ENCODE peak calls at places on chromosomes 1 and 21, in seven cellular contexts. One of them, this sample, is unnamed.

GRCh38 chr1:54795841-54796468 is 5.2 kb downstream of the TTC22 start:
- DNase-seq in transverse colon: peak; percentile 90
- DNase-seq in CD8-positive, alpha-beta memory T cell: no peak
- DNase-seq in Peyer's patch: peak; percentile 74
- DNase-seq in IMR-90: no peak
- DNase-seq in endodermal cell: no peak
- DNase-seq in stomach: peak; percentile 83
- DNase-seq in this sample: no peak

GRCh38 chr1:22738522-22738921 is 27.9 kb downstream of the EPHB2 start:
- DNase-seq in endodermal cell: no peak
- DNase-seq in transverse colon: no peak
- DNase-seq in IMR-90: peak; percentile 39
- DNase-seq in CD8-positive, alpha-beta memory T cell: no peak
- DNase-seq in Peyer's patch: no peak
- DNase-seq in stomach: no peak
- DNase-seq in this sample: no peak

GRCh38 chr1:33158366-33158765 is 23.5 kb downstream of the TRIM62 start:
- DNase-seq in Peyer's patch: no peak
- DNase-seq in IMR-90: no peak
- DNase-seq in endodermal cell: no peak
- DNase-seq in transverse colon: no peak
- DNase-seq in stomach: no peak
- DNase-seq in CD8-positive, alpha-beta memory T cell: no peak
- DNase-seq in this sample: no peak

GRCh38 chr21:8988696-8989095 is 1532.7 kb upstream of the TPTE start:
- DNase-seq in Peyer's patch: no peak
- DNase-seq in stomach: no peak
- DNase-seq in endodermal cell: no peak
- DNase-seq in IMR-90: no peak
- DNase-seq in CD8-positive, alpha-beta memory T cell: no peak
- DNase-seq in transverse colon: no peak
- DNase-seq in this sample: no peak

GRCh38 chr21:34801519-34802132 is 132.8 kb downstream of the CLIC6 start:
- DNase-seq in stomach: no peak
- DNase-seq in CD8-positive, alpha-beta memory T cell: no peak
- DNase-seq in endodermal cell: peak; percentile 79
- DNase-seq in Peyer's patch: no peak
- DNase-seq in transverse colon: no peak
- DNase-seq in IMR-90: no peak
- DNase-seq in this sample: no peak

GRCh38 chr1:186442651-186443114 is 18.2 kb downstream of the PDC start:
- DNase-seq in CD8-positive, alpha-beta memory T cell: no peak
- DNase-seq in stomach: no peak
- DNase-seq in Peyer's patch: no peak
- DNase-seq in endodermal cell: no peak
- DNase-seq in IMR-90: peak; percentile 18
- DNase-seq in transverse colon: no peak
- DNase-seq in this sample: no peak

GRCh38 chr1:10428956-10429355 is 1.3 kb upstream of the CENPS start:
- DNase-seq in CD8-positive, alpha-beta memory T cell: no peak
- DNase-seq in IMR-90: no peak
- DNase-seq in Peyer's patch: no peak
- DNase-seq in endodermal cell: no peak
- DNase-seq in transverse colon: no peak
- DNase-seq in stomach: no peak
- DNase-seq in this sample: no peak

GRCh38 chr1:11316701-11317100 is 43.7 kb downstream of the UBIAD1 start:
- DNase-seq in stomach: no peak
- DNase-seq in Peyer's patch: no peak
- DNase-seq in transverse colon: no peak
- DNase-seq in endodermal cell: no peak
- DNase-seq in IMR-90: no peak
- DNase-seq in CD8-positive, alpha-beta memory T cell: no peak
- DNase-seq in this sample: no peak

GRCh38 chr1:45876000-45876399 is 72.6 kb downstream of the MAST2 start:
- DNase-seq in transverse colon: no peak
- DNase-seq in Peyer's patch: no peak
- DNase-seq in endodermal cell: no peak
- DNase-seq in IMR-90: no peak
- DNase-seq in stomach: no peak
- DNase-seq in CD8-positive, alpha-beta memory T cell: no peak
- DNase-seq in this sample: no peak

GRCh38 chr1:202586018-202586821 is 124.0 kb downstream of the SYT2 start:
- DNase-seq in endodermal cell: no peak
- DNase-seq in Peyer's patch: peak; percentile 64
- DNase-seq in CD8-positive, alpha-beta memory T cell: no peak
- DNase-seq in stomach: peak; percentile 44
- DNase-seq in IMR-90: peak; percentile 38
- DNase-seq in transverse colon: peak; percentile 25
- DNase-seq in this sample: no peak

GRCh38 chr1:216420263-216420662 is 3.0 kb downstream of the USH2A start:
- DNase-seq in IMR-90: no peak
- DNase-seq in endodermal cell: no peak
- DNase-seq in Peyer's patch: no peak
- DNase-seq in stomach: no peak
- DNase-seq in CD8-positive, alpha-beta memory T cell: no peak
- DNase-seq in transverse colon: no peak
- DNase-seq in this sample: no peak

GRCh38 chr1:197526736-197527371 is 248.4 kb downstream of the DENND1B start:
- DNase-seq in CD8-positive, alpha-beta memory T cell: no peak
- DNase-seq in Peyer's patch: no peak
- DNase-seq in stomach: no peak
- DNase-seq in transverse colon: no peak
- DNase-seq in endodermal cell: no peak
- DNase-seq in IMR-90: peak; percentile 44
- DNase-seq in this sample: no peak

GRCh38 chr21:30349572-30349971 is 1.2 kb upstream of the KRTAP23-1 start:
- DNase-seq in IMR-90: no peak
- DNase-seq in endodermal cell: no peak
- DNase-seq in Peyer's patch: no peak
- DNase-seq in transverse colon: no peak
- DNase-seq in CD8-positive, alpha-beta memory T cell: no peak
- DNase-seq in stomach: no peak
- DNase-seq in this sample: no peak

GRCh38 chr1:205792946-205793673 is 17.8 kb upstream of the RAB29 start:
- DNase-seq in transverse colon: no peak
- DNase-seq in endodermal cell: no peak
- DNase-seq in CD8-positive, alpha-beta memory T cell: no peak
- DNase-seq in stomach: no peak
- DNase-seq in Peyer's patch: no peak
- DNase-seq in IMR-90: no peak
- DNase-seq in this sample: no peak

GRCh38 chr1:29805896-29806160 is 569.5 kb downstream of the PTPRU start:
- DNase-seq in endodermal cell: no peak
- DNase-seq in Peyer's patch: no peak
- DNase-seq in CD8-positive, alpha-beta memory T cell: no peak
- DNase-seq in transverse colon: no peak
- DNase-seq in IMR-90: no peak
- DNase-seq in stomach: peak; percentile 3
- DNase-seq in this sample: no peak

GRCh38 chr1:31700468-31701136 is 3.2 kb downstream of the COL16A1 start:
- DNase-seq in transverse colon: no peak
- DNase-seq in Peyer's patch: no peak
- DNase-seq in endodermal cell: no peak
- DNase-seq in CD8-positive, alpha-beta memory T cell: no peak
- DNase-seq in stomach: no peak
- DNase-seq in IMR-90: no peak
- DNase-seq in this sample: no peak
- H3K4me1 ChIP-seq in transverse colon: peaks cover 30% of the 10 kb centered on the region
- H3K4me1 ChIP-seq in Peyer's patch: no peaks in the 10 kb centered on the region
- H3K4me1 ChIP-seq in endodermal cell: peaks cover 11% of the 10 kb centered on the region
- H3K4me1 ChIP-seq in CD8-positive, alpha-beta memory T cell: peaks cover 40% of the 10 kb centered on the region
- H3K4me1 ChIP-seq in stomach: peaks cover 74% of the 10 kb centered on the region
- H3K4me1 ChIP-seq in IMR-90: peaks cover 40% of the 10 kb centered on the region
- H3K4me1 ChIP-seq in this sample: peaks cover 29% of the 10 kb centered on the region

GRCh38 chr1:42951588-42951987 is 7.1 kb downstream of the SLC2A1 start:
- DNase-seq in stomach: no peak
- DNase-seq in Peyer's patch: no peak
- DNase-seq in CD8-positive, alpha-beta memory T cell: no peak
- DNase-seq in IMR-90: no peak
- DNase-seq in endodermal cell: no peak
- DNase-seq in transverse colon: no peak
- DNase-seq in this sample: no peak

GRCh38 chr1:42947137-42947536 is 11.5 kb downstream of the SLC2A1 start:
- DNase-seq in Peyer's patch: no peak
- DNase-seq in endodermal cell: no peak
- DNase-seq in IMR-90: no peak
- DNase-seq in transverse colon: no peak
- DNase-seq in CD8-positive, alpha-beta memory T cell: no peak
- DNase-seq in stomach: no peak
- DNase-seq in this sample: no peak

GRCh38 chr1:42947965-42948732 is 10.5 kb downstream of the SLC2A1 start:
- DNase-seq in CD8-positive, alpha-beta memory T cell: no peak
- DNase-seq in Peyer's patch: no peak
- DNase-seq in stomach: no peak
- DNase-seq in transverse colon: no peak
- DNase-seq in IMR-90: no peak
- DNase-seq in endodermal cell: no peak
- DNase-seq in this sample: no peak

GRCh38 chr1:42950146-42950480 is 8.6 kb downstream of the SLC2A1 start:
- DNase-seq in endodermal cell: no peak
- DNase-seq in Peyer's patch: no peak
- DNase-seq in IMR-90: peak; percentile 81
- DNase-seq in CD8-positive, alpha-beta memory T cell: no peak
- DNase-seq in stomach: no peak
- DNase-seq in transverse colon: no peak
- DNase-seq in this sample: no peak

DNA sequence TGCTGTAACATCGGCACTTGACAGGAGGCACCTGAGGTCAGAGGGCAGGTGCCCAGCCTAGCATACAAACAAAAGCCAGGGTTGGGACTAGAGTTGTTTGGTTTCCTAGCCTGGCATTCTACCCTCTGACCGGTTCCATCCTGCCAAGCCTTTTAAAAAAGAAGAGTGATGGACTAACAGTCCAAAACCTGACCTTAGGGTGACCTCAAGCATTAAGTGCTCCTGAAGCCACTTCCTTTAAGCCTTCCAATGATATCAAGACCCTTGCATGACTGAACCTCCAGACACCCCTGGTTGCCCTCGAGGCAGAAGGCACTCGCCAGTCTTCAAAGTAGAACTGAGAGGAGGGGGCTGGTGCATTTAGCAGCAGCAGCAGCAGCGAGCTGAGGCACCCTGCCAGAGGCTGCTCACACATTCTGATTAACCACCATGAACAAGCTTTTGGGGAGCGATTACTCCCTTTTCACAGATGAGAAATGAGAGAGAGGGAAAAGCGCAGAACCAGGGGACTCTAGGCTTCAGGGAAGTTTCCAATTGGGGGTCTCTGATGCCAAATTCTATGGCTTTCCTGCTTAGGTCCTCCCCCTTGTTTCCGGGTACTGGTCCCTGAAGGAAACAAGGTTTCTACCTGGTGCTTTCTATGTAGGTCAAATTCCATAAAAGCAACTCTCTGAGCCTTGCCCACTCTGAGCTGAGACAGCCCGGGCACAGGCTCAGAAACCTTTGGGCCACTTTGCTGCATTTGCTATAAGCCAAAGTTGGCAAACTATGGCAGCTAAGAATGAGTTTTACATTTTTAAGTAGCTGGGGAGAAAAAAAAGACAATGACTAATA is 9.1 kb downstream of the SLC2A1 start:
- DNase-seq in transverse colon: no peak
- DNase-seq in stomach: no peak
- DNase-seq in Peyer's patch: no peak
- DNase-seq in IMR-90: no peak
- DNase-seq in CD8-positive, alpha-beta memory T cell: no peak
- DNase-seq in endodermal cell: no peak
- DNase-seq in this sample: no peak
- H3K4me1 ChIP-seq in transverse colon: peaks cover 7% of the 10 kb centered on the region
- H3K4me1 ChIP-seq in stomach: peaks cover 52% of the 10 kb centered on the region
- H3K4me1 ChIP-seq in Peyer's patch: no peaks in the 10 kb centered on the region
- H3K4me1 ChIP-seq in IMR-90: peaks cover 62% of the 10 kb centered on the region
- H3K4me1 ChIP-seq in CD8-positive, alpha-beta memory T cell: peaks cover 98% of the 10 kb centered on the region
- H3K4me1 ChIP-seq in endodermal cell: no peaks in the 10 kb centered on the region
- H3K4me1 ChIP-seq in this sample: peaks cover 93% of the 10 kb centered on the region

GRCh38 chr1:25565188-25565591 is 21.8 kb downstream of the LDLRAP1 start:
- DNase-seq in Peyer's patch: no peak
- DNase-seq in stomach: no peak
- DNase-seq in endodermal cell: no peak
- DNase-seq in CD8-positive, alpha-beta memory T cell: no peak
- DNase-seq in IMR-90: peak; percentile 47
- DNase-seq in transverse colon: no peak
- DNase-seq in this sample: no peak

GRCh38 chr1:25565626-25566025 is 22.2 kb downstream of the LDLRAP1 start:
- DNase-seq in IMR-90: no peak
- DNase-seq in transverse colon: no peak
- DNase-seq in stomach: no peak
- DNase-seq in Peyer's patch: no peak
- DNase-seq in endodermal cell: no peak
- DNase-seq in CD8-positive, alpha-beta memory T cell: no peak
- DNase-seq in this sample: no peak

GRCh38 chr1:25563330-25564215 is 20.2 kb downstream of the LDLRAP1 start:
- DNase-seq in endodermal cell: no peak
- DNase-seq in transverse colon: no peak
- DNase-seq in IMR-90: no peak
- DNase-seq in stomach: no peak
- DNase-seq in Peyer's patch: no peak
- DNase-seq in CD8-positive, alpha-beta memory T cell: no peak
- DNase-seq in this sample: no peak

GRCh38 chr1:25566186-25566729 is 22.9 kb downstream of the LDLRAP1 start:
- DNase-seq in stomach: no peak
- DNase-seq in transverse colon: no peak
- DNase-seq in IMR-90: no peak
- DNase-seq in Peyer's patch: no peak
- DNase-seq in CD8-positive, alpha-beta memory T cell: no peak
- DNase-seq in endodermal cell: no peak
- DNase-seq in this sample: no peak

GRCh38 chr1:25564777-25565176 is 21.4 kb downstream of the LDLRAP1 start:
- DNase-seq in stomach: no peak
- DNase-seq in CD8-positive, alpha-beta memory T cell: no peak
- DNase-seq in Peyer's patch: no peak
- DNase-seq in transverse colon: no peak
- DNase-seq in endodermal cell: no peak
- DNase-seq in IMR-90: no peak
- DNase-seq in this sample: no peak
- H3K4me1 ChIP-seq in stomach: peaks cover 51% of the 10 kb centered on the region
- H3K4me1 ChIP-seq in CD8-positive, alpha-beta memory T cell: peaks cover 97% of the 10 kb centered on the region
- H3K4me1 ChIP-seq in Peyer's patch: peaks cover 11% of the 10 kb centered on the region
- H3K4me1 ChIP-seq in transverse colon: peaks cover 21% of the 10 kb centered on the region
- H3K4me1 ChIP-seq in endodermal cell: no peaks in the 10 kb centered on the region
- H3K4me1 ChIP-seq in IMR-90: peaks cover 40% of the 10 kb centered on the region
- H3K4me1 ChIP-seq in this sample: peaks cover 77% of the 10 kb centered on the region

DNA sequence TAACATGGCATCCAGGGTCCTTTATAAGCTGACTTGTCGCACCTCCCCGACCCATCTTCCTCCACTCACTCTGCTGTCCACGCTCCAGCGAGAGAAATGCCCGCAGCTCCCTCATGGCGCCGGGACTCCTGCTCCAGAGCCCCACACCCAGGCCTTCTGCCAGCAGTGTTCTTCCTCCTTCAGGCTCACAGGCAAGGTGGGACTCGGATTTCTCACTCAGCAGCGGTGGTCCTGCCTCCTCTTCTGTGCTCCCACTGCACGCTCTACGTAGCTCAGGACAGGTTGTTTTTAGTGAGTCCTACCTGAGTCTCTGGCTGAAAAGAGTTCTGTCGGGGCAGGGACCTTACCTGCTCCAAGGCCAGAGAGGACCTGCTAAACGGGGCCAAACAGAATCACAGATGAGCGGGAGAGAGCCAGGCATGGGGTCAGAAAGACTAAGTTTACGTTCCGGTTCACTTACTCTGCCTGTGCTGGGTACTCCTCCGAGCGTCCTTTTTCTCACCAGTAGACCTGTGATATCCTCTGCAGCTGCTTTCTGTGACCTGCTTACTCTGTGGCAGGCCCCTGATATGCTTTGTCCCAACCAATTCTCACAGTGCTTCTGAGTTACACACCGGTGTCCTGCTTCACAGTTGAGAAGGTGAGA is 11.3 kb downstream of the THEMIS2 start:
- DNase-seq in IMR-90: no peak
- DNase-seq in Peyer's patch: peak; percentile 57
- DNase-seq in endodermal cell: no peak
- DNase-seq in CD8-positive, alpha-beta memory T cell: no peak
- DNase-seq in transverse colon: no peak
- DNase-seq in stomach: no peak
- DNase-seq in this sample: no peak
- H3K4me1 ChIP-seq in IMR-90: no peaks in the 10 kb centered on the region
- H3K4me1 ChIP-seq in Peyer's patch: no peaks in the 10 kb centered on the region
- H3K4me1 ChIP-seq in endodermal cell: no peaks in the 10 kb centered on the region
- H3K4me1 ChIP-seq in CD8-positive, alpha-beta memory T cell: peaks cover 47% of the 10 kb centered on the region
- H3K4me1 ChIP-seq in transverse colon: no peaks in the 10 kb centered on the region
- H3K4me1 ChIP-seq in stomach: no peaks in the 10 kb centered on the region
- H3K4me1 ChIP-seq in this sample: peaks cover 39% of the 10 kb centered on the region